ENCODE peak calls at places on chromosomes 1 and 21, in four cellular contexts. F is H1, R is HepG2, Z is GM12878. U is an unnamed sample.

GRCh38 chr21:41972511-41973205 is 18.8 kb upstream of the C2CD2 start:
- DNase-seq in R (no peak), F (peak), Z (no peak), U (no peak)

GRCh38 chr1:109657395-109657794 is 1.5 kb downstream of the GSTM4 start:
- DNase-seq in Z (no peak), R (no peak), F (no peak), U (no peak)

GRCh38 chr1:112465122-112465521 is 43.6 kb upstream of the WNT2B start:
- DNase-seq in R (no peak), Z (no peak), F (no peak), U (no peak)

GRCh38 chr1:26069941-26070807 is 2.7 kb upstream of the TRIM63 start:
- DNase-seq in F (no peak), Z (no peak), R (no peak), U (no peak)

GRCh38 chr1:236009857-236010256 is 55.0 kb downstream of the NID1 start:
- DNase-seq in F (no peak), Z (no peak), R (no peak), U (no peak)

GRCh38 chr1:198764748-198765147 is 125.9 kb downstream of the PTPRC start:
- DNase-seq in F (no peak), R (no peak), Z (no peak), U (no peak)

GRCh38 chr1:157090771-157091170 is 8.8 kb downstream of the ETV3L start:
- DNase-seq in R (no peak), Z (no peak), F (no peak), U (no peak)

GRCh38 chr1:201917362-201918033 is 28.8 kb downstream of the SHISA4 start:
- DNase-seq in Z (no peak), F (no peak), R (no peak), U (no peak)

GRCh38 chr21:45293214-45293725 is 5.6 kb upstream of the POFUT2 start:
- DNase-seq in F (peak), R (no peak), Z (no peak), U (peak)

GRCh38 chr21:36499578-36500471 is 19.9 kb upstream of the CLDN14 start:
- DNase-seq in F (no peak), R (no peak), Z (no peak), U (no peak)

GRCh38 chr1:6025269-6026094 is 20.2 kb upstream of the KCNAB2 start:
- DNase-seq in R (no peak), F (no peak), Z (no peak), U (no peak)

GRCh38 chr1:192986110-192986747 is 72.9 kb downstream of the UCHL5 start:
- DNase-seq in Z (no peak), F (no peak), R (no peak), U (no peak)

GRCh38 chr1:219460561-219461511 is 152.1 kb downstream of the ZC3H11B start:
- DNase-seq in F (no peak), Z (peak), R (no peak), U (no peak)

GRCh38 chr1:31239653-31240241 is at the start of gene NKAIN1:
- DNase-seq in R (no peak), F (peak), Z (no peak), U (peak)

GRCh38 chr1:56330400-56331026 is 248.8 kb downstream of the PLPP3 start:
- DNase-seq in F (no peak), Z (peak), R (peak), U (no peak)

GRCh38 chr1:161189036-161189435 is 9.8 kb downstream of the ADAMTS4 start:
- DNase-seq in F (no peak), Z (no peak), R (no peak), U (no peak)

GRCh38 chr1:103106426-103107321 is 1.6 kb downstream of the COL11A1 start:
- DNase-seq in F (peak), Z (no peak), R (peak), U (peak)

GRCh38 chr1:172429324-172430127 is 9.0 kb downstream of the C1orf105 start:
- DNase-seq in Z (peak), F (no peak), R (peak), U (peak)

GRCh38 chr1:59198565-59198964 is 98.3 kb upstream of the FGGY start:
- DNase-seq in Z (no peak), F (no peak), R (no peak), U (no peak)

GRCh38 chr1:191876631-191877030 is 281.6 kb upstream of the RGS18 start:
- DNase-seq in R (no peak), Z (no peak), F (no peak), U (no peak)

GRCh38 chr21:43717166-43717853 is 1.6 kb upstream of the PDXK start:
- DNase-seq in F (no peak), Z (no peak), R (no peak), U (no peak)

GRCh38 chr1:3740038-3740437 is 12.2 kb upstream of the CCDC27 start:
- DNase-seq in R (no peak), Z (no peak), F (no peak), U (no peak)

GRCh38 chr1:2821970-2822620 is 20.6 kb upstream of the TTC34 start:
- DNase-seq in Z (no peak), F (peak), R (no peak), U (peak)

DNA sequence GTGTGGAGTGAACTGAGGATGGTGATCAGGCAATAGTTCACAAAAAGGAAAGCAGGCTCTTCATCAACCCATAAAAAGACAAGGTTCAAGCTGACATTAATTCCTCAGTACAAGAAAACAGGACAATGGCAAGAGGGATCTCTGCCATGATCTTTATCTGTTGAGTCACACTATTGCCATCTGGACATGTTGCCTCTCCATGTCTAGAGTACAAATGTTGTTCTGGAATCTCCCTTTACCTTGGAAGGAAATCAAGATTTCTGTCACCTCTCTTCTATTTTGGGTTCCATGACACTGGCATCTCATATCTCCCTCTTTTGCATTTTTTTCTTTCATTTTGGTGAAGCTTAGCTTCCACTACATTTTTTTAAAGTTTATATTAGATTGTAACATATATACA is 329.1 kb downstream of the USP25 start:
- DNase-seq in Z (no peak), F (no peak), R (no peak), U (no peak)
- TF ChIP-seq TCF12 in Z (no peak), F (no peak), R (no peak), U (no peak)

GRCh38 chr1:29631361-29631760 is 395.0 kb downstream of the PTPRU start:
- DNase-seq in R (no peak), Z (no peak), F (no peak), U (no peak)
- TF ChIP-seq TCF12 in R (no peak), Z (no peak), F (no peak), U (no peak)

GRCh38 chr1:64122588-64122987 is 80.8 kb upstream of the UBE2U start:
- DNase-seq in F (no peak), R (no peak), Z (no peak), U (no peak)

GRCh38 chr1:64127297-64127696 is 76.1 kb upstream of the UBE2U start:
- DNase-seq in F (no peak), Z (no peak), R (no peak), U (no peak)

GRCh38 chr1:64124751-64125445 is 78.5 kb upstream of the UBE2U start:
- DNase-seq in Z (no peak), F (no peak), R (no peak), U (no peak)

GRCh38 chr1:64129708-64130107 is 73.7 kb upstream of the UBE2U start:
- DNase-seq in Z (no peak), R (no peak), F (no peak), U (no peak)

DNA sequence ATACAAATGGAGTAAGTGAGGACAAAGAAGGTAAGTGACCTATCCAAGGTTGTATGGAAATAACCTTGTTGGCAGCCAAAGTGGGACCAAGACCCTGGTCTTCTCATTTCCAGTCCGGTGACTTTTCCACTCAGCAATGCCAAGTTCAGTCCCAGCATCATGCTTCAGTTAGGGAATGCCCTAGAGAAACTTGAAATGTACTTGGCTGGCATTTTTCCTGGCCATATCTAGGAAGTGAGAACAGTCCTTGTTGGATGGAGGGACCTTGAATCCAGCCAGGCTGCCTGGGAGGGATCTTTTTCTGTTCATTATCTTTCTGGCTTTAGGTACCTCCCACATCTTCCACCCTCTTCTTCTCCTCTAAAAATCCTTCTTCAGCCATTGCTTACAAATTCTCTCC is 76.8 kb upstream of the UBE2U start:
- DNase-seq in F (no peak), R (no peak), Z (no peak), U (no peak)
- TF ChIP-seq TCF12 in F (no peak), R (no peak), Z (no peak), U (no peak)

GRCh38 chr1:21397813-21398188 is 42.1 kb upstream of the NBPF3 start:
- DNase-seq in R (no peak), Z (no peak), F (peak), U (no peak)
- TF ChIP-seq TCF12 in R (no peak), Z (no peak), F (no peak), U (no peak)

GRCh38 chr1:168709896-168710305 is 19.1 kb downstream of the DPT start:
- DNase-seq in Z (no peak), F (no peak), R (no peak), U (no peak)
- TF ChIP-seq TCF12 in Z (no peak), F (no peak), R (no peak), U (peak)

U was measured in SK-N-SH.